ENCODE peak calls at places on chromosomes 4 and X, in nine cellular contexts. One of them, this sample, is unnamed.

GRCh38 chr4:26307027-26307426 is 13.8 kb upstream of the RBPJ start:
- DNase-seq in fibroblast of lung: no peak
- DNase-seq in amniotic stem cell: no peak
- DNase-seq in H9: no peak
- DNase-seq in HCEC 1CT: no peak
- DNase-seq in fibroblast of pulmonary artery: no peak
- DNase-seq in AG08395: no peak
- DNase-seq in skeletal muscle cell: no peak
- DNase-seq in ureter: no peak
- DNase-seq in this sample: no peak

GRCh38 chr4:78800965-78801364 is 24.8 kb downstream of the BMP2K start:
- DNase-seq in fibroblast of lung: no peak
- DNase-seq in amniotic stem cell: no peak
- DNase-seq in H9: no peak
- DNase-seq in HCEC 1CT: no peak
- DNase-seq in fibroblast of pulmonary artery: no peak
- DNase-seq in AG08395: no peak
- DNase-seq in skeletal muscle cell: no peak
- DNase-seq in ureter: no peak
- DNase-seq in this sample: no peak

GRCh38 chr4:4836044-4836443 is 23.4 kb upstream of the MSX1 start:
- DNase-seq in fibroblast of lung: no peak
- DNase-seq in amniotic stem cell: no peak
- DNase-seq in H9: no peak
- DNase-seq in HCEC 1CT: no peak
- DNase-seq in fibroblast of pulmonary artery: no peak
- DNase-seq in AG08395: no peak
- DNase-seq in skeletal muscle cell: no peak
- DNase-seq in ureter: no peak
- DNase-seq in this sample: no peak

GRCh38 chr4:110636677-110637407 is 14.0 kb upstream of the PITX2 start:
- DNase-seq in fibroblast of lung: peak; percentile 46
- DNase-seq in amniotic stem cell: no peak
- DNase-seq in H9: peak; percentile 81
- DNase-seq in HCEC 1CT: no peak
- DNase-seq in fibroblast of pulmonary artery: peak; percentile 39
- DNase-seq in AG08395: peak; percentile 91
- DNase-seq in skeletal muscle cell: peak; percentile 33
- DNase-seq in ureter: no peak
- DNase-seq in this sample: no peak

GRCh38 chr4:154551872-154552686 is 1.9 kb upstream of the PLRG1 start:
- DNase-seq in fibroblast of lung: peak; percentile 75
- DNase-seq in amniotic stem cell: peak; percentile 15
- DNase-seq in H9: peak; percentile 69
- DNase-seq in HCEC 1CT: peak; percentile 61
- DNase-seq in fibroblast of pulmonary artery: peak; percentile 88
- DNase-seq in AG08395: peak; percentile 74
- DNase-seq in skeletal muscle cell: peak; percentile 58
- DNase-seq in ureter: peak; percentile 81
- DNase-seq in this sample: peak; percentile 50

GRCh38 chr4:151315212-151315886 is 10.1 kb downstream of the SH3D19 start:
- DNase-seq in fibroblast of lung: peak; percentile 72
- DNase-seq in amniotic stem cell: no peak
- DNase-seq in H9: no peak
- DNase-seq in HCEC 1CT: peak; percentile 18
- DNase-seq in fibroblast of pulmonary artery: peak; percentile 30
- DNase-seq in AG08395: no peak
- DNase-seq in skeletal muscle cell: no peak
- DNase-seq in ureter: no peak
- DNase-seq in this sample: no peak

GRCh38 chr4:151418856-151419255 is 9.9 kb downstream of the FHIP1A start:
- DNase-seq in fibroblast of lung: no peak
- DNase-seq in amniotic stem cell: no peak
- DNase-seq in H9: no peak
- DNase-seq in HCEC 1CT: no peak
- DNase-seq in fibroblast of pulmonary artery: no peak
- DNase-seq in AG08395: no peak
- DNase-seq in skeletal muscle cell: no peak
- DNase-seq in ureter: no peak
- DNase-seq in this sample: no peak

GRCh38 chr4:16011173-16011572 is 48.2 kb upstream of the FGFBP2 start:
- DNase-seq in fibroblast of lung: no peak
- DNase-seq in amniotic stem cell: no peak
- DNase-seq in H9: no peak
- DNase-seq in HCEC 1CT: no peak
- DNase-seq in fibroblast of pulmonary artery: no peak
- DNase-seq in AG08395: no peak
- DNase-seq in skeletal muscle cell: no peak
- DNase-seq in ureter: no peak
- DNase-seq in this sample: no peak

GRCh38 chr4:90007494-90008167 is 113.0 kb downstream of the MMRN1 start:
- DNase-seq in fibroblast of lung: no peak
- DNase-seq in amniotic stem cell: no peak
- DNase-seq in H9: peak; percentile 28
- DNase-seq in HCEC 1CT: no peak
- DNase-seq in fibroblast of pulmonary artery: no peak
- DNase-seq in AG08395: no peak
- DNase-seq in skeletal muscle cell: no peak
- DNase-seq in ureter: no peak
- DNase-seq in this sample: no peak

GRCh38 chr4:98861100-98861499 is 67.8 kb downstream of the EIF4E start:
- DNase-seq in fibroblast of lung: no peak
- DNase-seq in amniotic stem cell: no peak
- DNase-seq in H9: no peak
- DNase-seq in HCEC 1CT: no peak
- DNase-seq in fibroblast of pulmonary artery: no peak
- DNase-seq in AG08395: no peak
- DNase-seq in skeletal muscle cell: no peak
- DNase-seq in ureter: no peak
- DNase-seq in this sample: no peak

GRCh38 chrX:13167444-13168207 is 123.2 kb upstream of the FAM9C start:
- DNase-seq in fibroblast of lung: peak; percentile 58
- DNase-seq in amniotic stem cell: no peak
- DNase-seq in H9: no peak
- DNase-seq in HCEC 1CT: no peak
- DNase-seq in fibroblast of pulmonary artery: peak; percentile 77
- DNase-seq in AG08395: peak; percentile 21
- DNase-seq in skeletal muscle cell: no peak
- DNase-seq in ureter: no peak
- DNase-seq in this sample: no peak

GRCh38 chrX:12304261-12304660 is 166.0 kb downstream of the FRMPD4 start:
- DNase-seq in fibroblast of lung: no peak
- DNase-seq in amniotic stem cell: no peak
- DNase-seq in H9: no peak
- DNase-seq in HCEC 1CT: no peak
- DNase-seq in fibroblast of pulmonary artery: peak; percentile 68
- DNase-seq in AG08395: peak; percentile 30
- DNase-seq in skeletal muscle cell: peak; percentile 73
- DNase-seq in ureter: no peak
- DNase-seq in this sample: no peak

GRCh38 chr4:124883642-124884041 is 171.1 kb upstream of the ANKRD50 start:
- DNase-seq in fibroblast of lung: peak; percentile 77
- DNase-seq in amniotic stem cell: no peak
- DNase-seq in H9: no peak
- DNase-seq in HCEC 1CT: no peak
- DNase-seq in fibroblast of pulmonary artery: peak; percentile 84
- DNase-seq in AG08395: no peak
- DNase-seq in skeletal muscle cell: peak; percentile 42
- DNase-seq in ureter: no peak
- DNase-seq in this sample: no peak

GRCh38 chr4:173332021-173332487 is 2.1 kb downstream of the HMGB2 start:
- DNase-seq in fibroblast of lung: no peak
- DNase-seq in amniotic stem cell: no peak
- DNase-seq in H9: no peak
- DNase-seq in HCEC 1CT: peak; percentile 48
- DNase-seq in fibroblast of pulmonary artery: peak; percentile 40
- DNase-seq in AG08395: no peak
- DNase-seq in skeletal muscle cell: no peak
- DNase-seq in ureter: no peak
- DNase-seq in this sample: no peak

GRCh38 chr4:11748169-11748872 is 319.6 kb upstream of the HS3ST1 start:
- DNase-seq in fibroblast of lung: peak; percentile 89
- DNase-seq in amniotic stem cell: peak; percentile 44
- DNase-seq in H9: no peak
- DNase-seq in HCEC 1CT: peak; percentile 55
- DNase-seq in fibroblast of pulmonary artery: peak; percentile 88
- DNase-seq in AG08395: no peak
- DNase-seq in skeletal muscle cell: peak; percentile 41
- DNase-seq in ureter: no peak
- DNase-seq in this sample: no peak

GRCh38 chrX:143635915-143636314 is at the start of gene SLITRK4:
- DNase-seq in fibroblast of lung: no peak
- DNase-seq in amniotic stem cell: no peak
- DNase-seq in H9: peak; percentile 82
- DNase-seq in HCEC 1CT: no peak
- DNase-seq in fibroblast of pulmonary artery: peak; percentile 63
- DNase-seq in AG08395: no peak
- DNase-seq in skeletal muscle cell: no peak
- DNase-seq in ureter: no peak
- DNase-seq in this sample: no peak

GRCh38 chr4:87489678-87490077 is 39.5 kb downstream of the SPARCL1 start:
- DNase-seq in fibroblast of lung: peak; percentile 78
- DNase-seq in amniotic stem cell: no peak
- DNase-seq in H9: no peak
- DNase-seq in HCEC 1CT: no peak
- DNase-seq in fibroblast of pulmonary artery: peak; percentile 53
- DNase-seq in AG08395: peak; percentile 38
- DNase-seq in skeletal muscle cell: no peak
- DNase-seq in ureter: no peak
- DNase-seq in this sample: no peak

GRCh38 chrX:25968920-25969319 is 169.2 kb upstream of the MAGEB18 start:
- DNase-seq in fibroblast of lung: peak; percentile 0
- DNase-seq in amniotic stem cell: no peak
- DNase-seq in H9: peak; percentile 64
- DNase-seq in HCEC 1CT: no peak
- DNase-seq in fibroblast of pulmonary artery: peak; percentile 49
- DNase-seq in AG08395: no peak
- DNase-seq in skeletal muscle cell: no peak
- DNase-seq in ureter: no peak
- DNase-seq in this sample: no peak

GRCh38 chrX:24426340-24426913 is 38.7 kb upstream of the PDK3 start:
- DNase-seq in fibroblast of lung: no peak
- DNase-seq in amniotic stem cell: no peak
- DNase-seq in H9: no peak
- DNase-seq in HCEC 1CT: no peak
- DNase-seq in fibroblast of pulmonary artery: peak; percentile 17
- DNase-seq in AG08395: no peak
- DNase-seq in skeletal muscle cell: no peak
- DNase-seq in ureter: no peak
- DNase-seq in this sample: no peak

GRCh38 chrX:13028871-13029336 is 15.5 kb downstream of the FAM9C start:
- DNase-seq in fibroblast of lung: peak; percentile 55
- DNase-seq in amniotic stem cell: no peak
- DNase-seq in H9: peak; percentile 46
- DNase-seq in HCEC 1CT: no peak
- DNase-seq in fibroblast of pulmonary artery: no peak
- DNase-seq in AG08395: no peak
- DNase-seq in skeletal muscle cell: no peak
- DNase-seq in ureter: no peak
- DNase-seq in this sample: no peak

GRCh38 chr4:6574747-6575502 is at the start of gene MAN2B2:
- DNase-seq in fibroblast of lung: peak; percentile 68
- DNase-seq in amniotic stem cell: peak; percentile 68
- DNase-seq in H9: peak; percentile 93
- DNase-seq in HCEC 1CT: peak; percentile 56
- DNase-seq in fibroblast of pulmonary artery: peak; percentile 72
- DNase-seq in AG08395: peak; percentile 98
- DNase-seq in skeletal muscle cell: peak; percentile 25
- DNase-seq in ureter: peak; percentile 90
- DNase-seq in this sample: peak; percentile 31

GRCh38 chr4:85522836-85523235 is 47.9 kb downstream of the ARHGAP24 start:
- DNase-seq in fibroblast of lung: peak; percentile 47
- DNase-seq in amniotic stem cell: no peak
- DNase-seq in H9: no peak
- DNase-seq in HCEC 1CT: no peak
- DNase-seq in fibroblast of pulmonary artery: no peak
- DNase-seq in AG08395: no peak
- DNase-seq in skeletal muscle cell: peak; percentile 45
- DNase-seq in ureter: no peak
- DNase-seq in this sample: no peak

GRCh38 chrX:124771292-124771691 is 424.9 kb downstream of the SH2D1A start:
- DNase-seq in fibroblast of lung: no peak
- DNase-seq in amniotic stem cell: no peak
- DNase-seq in H9: no peak
- DNase-seq in HCEC 1CT: no peak
- DNase-seq in fibroblast of pulmonary artery: no peak
- DNase-seq in AG08395: no peak
- DNase-seq in skeletal muscle cell: no peak
- DNase-seq in ureter: no peak
- DNase-seq in this sample: no peak

GRCh38 chr4:87038837-87039715 is 104.3 kb downstream of the AFF1 start:
- DNase-seq in fibroblast of lung: peak; percentile 96
- DNase-seq in amniotic stem cell: peak; percentile 72
- DNase-seq in H9: peak; percentile 61
- DNase-seq in HCEC 1CT: peak; percentile 69
- DNase-seq in fibroblast of pulmonary artery: peak; percentile 81
- DNase-seq in AG08395: peak; percentile 88
- DNase-seq in skeletal muscle cell: peak; percentile 65
- DNase-seq in ureter: peak; percentile 69
- DNase-seq in this sample: no peak

GRCh38 chrX:29107231-29107630 is 520.0 kb downstream of the IL1RAPL1 start:
- DNase-seq in fibroblast of lung: no peak
- DNase-seq in amniotic stem cell: no peak
- DNase-seq in H9: no peak
- DNase-seq in HCEC 1CT: no peak
- DNase-seq in fibroblast of pulmonary artery: no peak
- DNase-seq in AG08395: no peak
- DNase-seq in skeletal muscle cell: no peak
- DNase-seq in ureter: no peak
- DNase-seq in this sample: no peak

GRCh38 chrX:35122756-35123155 is 180.2 kb downstream of the FAM47B start:
- DNase-seq in fibroblast of lung: peak; percentile 35
- DNase-seq in amniotic stem cell: no peak
- DNase-seq in H9: no peak
- DNase-seq in HCEC 1CT: no peak
- DNase-seq in fibroblast of pulmonary artery: no peak
- DNase-seq in AG08395: no peak
- DNase-seq in skeletal muscle cell: no peak
- DNase-seq in ureter: no peak
- DNase-seq in this sample: no peak

GRCh38 chr4:137387924-137388323 is 144.4 kb downstream of the PCDH18 start:
- DNase-seq in fibroblast of lung: peak; percentile 82
- DNase-seq in amniotic stem cell: no peak
- DNase-seq in H9: no peak
- DNase-seq in HCEC 1CT: peak; percentile 56
- DNase-seq in fibroblast of pulmonary artery: peak; percentile 81
- DNase-seq in AG08395: peak; percentile 56
- DNase-seq in skeletal muscle cell: peak; percentile 78
- DNase-seq in ureter: no peak
- DNase-seq in this sample: no peak

GRCh38 chr4:48489683-48490011 is 405 bp upstream of the ZAR1 start:
- DNase-seq in fibroblast of lung: no peak
- DNase-seq in amniotic stem cell: no peak
- DNase-seq in H9: peak; percentile 46
- DNase-seq in HCEC 1CT: no peak
- DNase-seq in fibroblast of pulmonary artery: no peak
- DNase-seq in AG08395: no peak
- DNase-seq in skeletal muscle cell: no peak
- DNase-seq in ureter: no peak
- DNase-seq in this sample: no peak

This sample was measured in AG09319.